ENCODE peak calls at places on chromosomes 5 and 9, in five cellular contexts. I is GM12878, H is NT2/D1, W is K562, T is SK-N-SH. Z is an unnamed sample.

GRCh38 chr9:127873886-127874285 is 3.6 kb downstream of the AK1 start:
- DNase-seq in I (no peak), H (no peak), W (no peak), T (peak; percentile 69), Z (no peak)

GRCh38 chr9:72839140-72839539 is 113.7 kb downstream of the ALDH1A1 start:
- DNase-seq in I (no peak), H (no peak), W (no peak), T (no peak), Z (no peak)

GRCh38 chr9:123645762-123646161 is 284.2 kb downstream of the DENND1A start:
- DNase-seq in I (no peak), H (no peak), W (no peak), T (no peak), Z (no peak)

GRCh38 chr9:121861501-121862180 is 210.2 kb downstream of the DAB2IP start:
- DNase-seq in I (no peak), H (peak; percentile 28), W (peak; percentile 49), T (peak; percentile 61), Z (peak; percentile 43)

GRCh38 chr5:96294887-96295209 is 138.2 kb downstream of the PCSK1 start:
- DNase-seq in I (no peak), H (no peak), W (no peak), T (no peak), Z (no peak)

GRCh38 chr5:112604741-112605390 is 132.8 kb upstream of the APC start:
- DNase-seq in I (peak; percentile 13), H (no peak), W (peak; percentile 17), T (peak; percentile 12), Z (peak; percentile 68)

GRCh38 chr5:80406980-80407734 is 707 bp upstream of the ZFYVE16 start:
- DNase-seq in I (no peak), H (no peak), W (no peak), T (no peak), Z (peak; percentile 80)

GRCh38 chr9:133945314-133945975 is 46.7 kb downstream of the VAV2 start:
- DNase-seq in I (peak; percentile 89), H (no peak), W (no peak), T (no peak), Z (no peak)

GRCh38 chr9:137784046-137784445 is 93.5 kb upstream of the CACNA1B start:
- DNase-seq in I (no peak), H (no peak), W (peak; percentile 64), T (peak; percentile 48), Z (no peak)

GRCh38 chr9:37436540-37436939 is 14.0 kb downstream of the GRHPR start:
- DNase-seq in I (no peak), H (no peak), W (no peak), T (no peak), Z (no peak)

GRCh38 chr5:149797897-149798296 is 67.8 kb downstream of the PPARGC1B start:
- DNase-seq in I (no peak), H (no peak), W (no peak), T (no peak), Z (no peak)
- TF ChIP-seq YY1 in I (no peak), H (no peak), W (no peak), T (no peak), Z (no peak)

GRCh38 chr9:107345327-107345726 is 62.2 kb downstream of the RAD23B start:
- DNase-seq in I (no peak), H (no peak), W (no peak), T (no peak), Z (no peak)
- TF ChIP-seq YY1 in I (no peak), H (no peak), W (no peak), T (no peak), Z (no peak)

DNA sequence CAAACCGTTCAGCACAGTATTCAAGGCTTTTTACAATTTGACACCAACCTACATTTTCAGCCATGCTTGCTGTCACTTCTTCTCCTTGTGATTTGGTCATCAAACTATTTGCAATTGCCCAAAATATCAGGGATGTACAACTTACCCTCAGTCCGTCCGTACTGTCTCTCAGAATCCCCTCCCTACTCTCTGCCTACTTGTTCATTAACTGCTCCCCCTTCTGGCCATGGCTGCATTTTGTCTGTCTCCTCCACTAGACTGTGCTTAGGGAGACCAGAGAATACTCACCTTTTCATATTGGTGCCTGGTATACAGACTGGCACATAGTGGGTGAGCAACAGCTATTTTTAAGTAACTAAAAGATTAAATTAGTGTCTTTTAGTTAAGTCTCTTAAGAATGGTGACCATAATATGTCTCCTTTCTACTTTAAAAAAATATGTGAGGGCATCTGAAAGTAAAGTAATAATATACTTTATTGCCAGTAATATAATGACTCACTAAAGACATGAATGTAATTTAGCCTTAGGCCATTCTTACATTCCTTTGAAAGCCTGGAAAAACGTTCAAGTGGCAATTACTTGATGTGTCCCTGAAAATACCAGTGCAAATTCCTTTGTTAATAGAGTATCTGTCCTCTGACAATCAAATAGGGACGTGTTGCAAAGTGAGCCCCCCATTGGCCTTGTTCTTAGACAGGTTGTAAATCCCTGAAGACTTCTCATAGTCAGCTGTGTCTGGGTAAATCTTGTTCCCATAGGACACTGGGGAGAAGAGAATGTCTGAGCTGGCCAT is 27.8 kb downstream of the PRLR start:
- DNase-seq in I (no peak), H (peak; percentile 55), W (peak; percentile 33), T (peak; percentile 51), Z (peak; percentile 70)
- TF ChIP-seq YY1 in I (peak; percentile 18), H (no peak), W (no peak), T (no peak), Z (no peak)

GRCh38 chr5:123879071-123879470 is 367.1 kb downstream of the CSNK1G3 start:
- DNase-seq in I (no peak), H (no peak), W (no peak), T (no peak), Z (no peak)
- TF ChIP-seq YY1 in I (no peak), H (no peak), W (no peak), T (no peak), Z (no peak)

GRCh38 chr5:180105827-180106312 is 34.3 kb upstream of the RNF130 start:
- DNase-seq in I (no peak), H (no peak), W (no peak), T (no peak), Z (no peak)
- TF ChIP-seq YY1 in I (no peak), H (no peak), W (no peak), T (no peak), Z (no peak)

Z was measured in HepG2.